ENCODE peak calls at places on chromosome 5, in five cellular contexts. L is MM.1S, D is HCT116, P is A549, O is body of pancreas. I is an unnamed sample.
A peak's percentile ranks its signal among the peaks of the same experiment; 100 is the strongest.

GRCh38 chr5:97986069-97986468 is 787.4 kb upstream of the RGMB start:
- DNase-seq in P (no peak), L (no peak), O (no peak), D (peak; percentile 16), I (peak; percentile 1)

GRCh38 chr5:147631428-147631985 is 121.6 kb upstream of the DPYSL3 start:
- DNase-seq in O (no peak), D (no peak), L (no peak), P (no peak), I (no peak)

GRCh38 chr5:37189355-37189754 is 59.8 kb downstream of the CPLANE1 start:
- DNase-seq in O (no peak), L (no peak), P (no peak), D (no peak), I (no peak)

GRCh38 chr5:150538007-150538917 is 30.3 kb downstream of the NDST1 start:
- DNase-seq in L (no peak), O (no peak), D (no peak), P (no peak), I (no peak)

GRCh38 chr5:16590685-16591084 is 26.1 kb downstream of the RETREG1 start:
- DNase-seq in D (no peak), P (no peak), O (no peak), L (no peak), I (no peak)

GRCh38 chr5:150574818-150575537 is 65.5 kb upstream of the SYNPO start:
- DNase-seq in L (no peak), P (no peak), D (no peak), O (no peak), I (peak; percentile 16)

GRCh38 chr5:132797651-132798050 is 15.5 kb upstream of the SOWAHA start:
- DNase-seq in D (no peak), P (no peak), O (no peak), L (no peak), I (no peak)

GRCh38 chr5:94682799-94683198 is 64.3 kb downstream of the SLF1 start:
- DNase-seq in L (no peak), D (no peak), O (no peak), P (no peak), I (no peak)

GRCh38 chr5:151063136-151063544 is 17.7 kb downstream of the TNIP1 start:
- DNase-seq in O (peak; percentile 43), P (peak; percentile 82), L (no peak), D (no peak), I (no peak)

GRCh38 chr5:150017606-150018005 is 17.1 kb downstream of the HMGXB3 start:
- DNase-seq in P (no peak), O (no peak), D (no peak), L (no peak), I (no peak)

GRCh38 chr5:115246361-115246991 is 16.2 kb downstream of the PGGT1B start:
- DNase-seq in L (peak; percentile 44), D (peak; percentile 35), O (no peak), P (peak; percentile 33), I (no peak)

DNA sequence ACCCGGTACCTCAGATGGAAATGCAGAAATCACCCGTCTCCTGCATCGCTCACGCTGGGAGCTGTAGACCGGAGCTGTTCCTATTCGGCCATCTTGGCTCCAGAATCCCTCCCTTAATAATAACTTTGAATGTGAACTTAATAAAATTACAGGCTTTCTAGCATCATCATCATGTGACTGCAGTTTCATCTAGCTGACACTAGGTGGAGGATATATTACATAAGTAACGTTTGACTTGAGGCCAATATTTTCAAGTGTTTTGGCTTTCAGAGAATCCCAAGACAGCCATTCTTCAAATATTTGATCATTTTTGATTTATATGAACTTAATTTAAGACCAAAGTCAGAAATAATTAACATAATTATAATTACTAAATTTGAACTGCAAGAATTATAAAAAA is 474.9 kb upstream of the CDH10 start:
- DNase-seq in D (no peak), O (no peak), P (peak; percentile 24), L (peak; percentile 24), I (no peak)
- TF ChIP-seq CTCF in D (no peak), O (no peak), P (no peak), L (peak; percentile 29), I (no peak)

DNA sequence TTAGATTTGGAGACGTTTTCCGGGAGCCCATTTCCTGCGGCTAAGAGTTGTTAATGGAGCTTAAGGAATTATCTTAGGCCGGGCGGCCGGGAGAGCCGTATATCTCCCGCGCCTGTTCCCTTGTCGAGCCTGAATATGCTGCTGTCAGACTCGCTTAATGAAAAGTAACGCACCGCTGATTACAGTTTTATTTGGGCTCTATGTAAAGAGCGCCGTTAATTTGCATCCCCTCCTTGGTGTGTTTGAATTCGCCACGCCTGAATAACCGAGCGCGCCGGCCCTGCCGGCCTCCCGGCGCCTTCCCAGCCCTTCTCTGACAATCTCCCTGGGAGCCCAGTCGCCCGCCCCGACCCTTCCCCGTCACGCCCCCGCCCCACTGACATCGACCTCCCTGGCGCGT is 7.9 kb downstream of the IRX4 start:
- DNase-seq in O (no peak), D (no peak), P (no peak), L (no peak), I (no peak)
- H3K4me3 ChIP-seq in O (no peak overlapping the region), D (no peak overlapping the region), P (no peak overlapping the region), L (no peak overlapping the region), I (no peak overlapping the region)

GRCh38 chr5:136132557-136133415 is at the start of gene SMAD5:
- DNase-seq in D (peak; percentile 86), P (peak; percentile 96), L (peak; percentile 94), O (peak; percentile 95), I (peak; percentile 77)
- TF ChIP-seq CTCF in D (no peak), P (no peak), L (no peak), O (no peak), I (no peak)

GRCh38 chr5:178115835-178116405 is 2.6 kb downstream of the N4BP3 start:
- DNase-seq in D (no peak), L (no peak), P (no peak), O (no peak), I (no peak)
- H3K4me3 ChIP-seq in D (no peak overlapping the region), L (no peak overlapping the region), P (no peak overlapping the region), O (no peak overlapping the region), I (no peak overlapping the region)